ENCODE peak calls at places on chromosomes 16 and 17, in ten cellular contexts. Q, J, G, I, X, K, B, U, S and Y are unnamed samples.

GRCh38 chr16:46918905-46919792 is 35.0 kb downstream of the GPT2 start:
- DNase-seq in Q (no peak), J (no peak), G (peak; percentile 85), I (no peak), X (no peak), K (peak; percentile 56), B (peak; percentile 60), U (no peak), S (peak; percentile 28), Y (no peak)

GRCh38 chr17:3986270-3986938 is 22.2 kb upstream of the ATP2A3 start:
- DNase-seq in Q (no peak), J (no peak), G (no peak), I (no peak), X (no peak), K (no peak), B (no peak), U (no peak), S (no peak), Y (peak; percentile 61)

GRCh38 chr17:14393723-14394122 is 92.8 kb downstream of the HS3ST3B1 start:
- DNase-seq in Q (no peak), J (no peak), G (no peak), I (no peak), X (no peak), K (no peak), B (no peak), U (no peak), S (no peak), Y (no peak)

GRCh38 chr16:10197003-10197402 is 14.8 kb upstream of the GRIN2A start:
- DNase-seq in Q (no peak), J (no peak), G (no peak), I (no peak), X (no peak), K (no peak), B (no peak), U (no peak), S (no peak), Y (no peak)

GRCh38 chr16:74577882-74578366 is 29.0 kb downstream of the GLG1 start:
- DNase-seq in Q (no peak), J (no peak), G (no peak), I (no peak), X (peak; percentile 82), K (no peak), B (no peak), U (no peak), S (no peak), Y (peak; percentile 62)

GRCh38 chr16:31253642-31254045 is 6.1 kb upstream of the ITGAM start:
- DNase-seq in Q (no peak), J (no peak), G (no peak), I (no peak), X (peak; percentile 36), K (peak; percentile 65), B (no peak), U (peak; percentile 57), S (no peak), Y (no peak)

GRCh38 chr16:57601801-57602478 is 26.5 kb upstream of the ADGRG1 start:
- DNase-seq in Q (no peak), J (no peak), G (no peak), I (no peak), X (no peak), K (peak; percentile 59), B (peak; percentile 47), U (peak; percentile 18), S (peak; percentile 40), Y (no peak)

GRCh38 chr17:57578608-57578990 is 166.5 kb downstream of the CCDC182 start:
- DNase-seq in Q (no peak), J (no peak), G (no peak), I (no peak), X (peak; percentile 65), K (no peak), B (no peak), U (no peak), S (no peak), Y (no peak)

GRCh38 chr16:1491327-1491726 is 1.8 kb upstream of the TELO2 start:
- DNase-seq in Q (no peak), J (no peak), G (no peak), I (no peak), X (no peak), K (no peak), B (no peak), U (no peak), S (no peak), Y (peak; percentile 47)

GRCh38 chr17:54899721-54900456 is 763 bp upstream of the TOM1L1 start:
- DNase-seq in Q (peak; percentile 48), J (no peak), G (peak; percentile 20), I (no peak), X (no peak), K (peak; percentile 11), B (peak; percentile 45), U (no peak), S (no peak), Y (no peak)